ENCODE peak calls at places on chromosomes 6 and 20, in five cellular contexts. D, W, Q, J and B are unnamed samples.

GRCh38 chr6:12097791-12098190 is 85.7 kb downstream of the HIVEP1 start:
- DNase-seq in W (no peak), D (no peak), J (no peak), Q (peak; percentile 23), B (no peak)

GRCh38 chr6:44681782-44682181 is 294.3 kb downstream of the CDC5L start:
- DNase-seq in J (no peak), D (no peak), Q (no peak), W (no peak), B (no peak)

GRCh38 chr6:149484733-149485700 is at the start of gene ZC3H12D:
- DNase-seq in W (no peak), Q (no peak), D (no peak), J (peak; percentile 15), B (no peak)

GRCh38 chr20:8646716-8647115 is 422.2 kb upstream of the PLCB4 start:
- DNase-seq in Q (peak; percentile 43), W (no peak), D (no peak), J (no peak), B (peak; percentile 75)

GRCh38 chr6:163600331-163600730 is 185.8 kb downstream of the QKI start:
- DNase-seq in W (no peak), J (no peak), D (no peak), Q (no peak), B (no peak)

GRCh38 chr6:147905721-147906120 is 397.2 kb downstream of the SAMD5 start:
- DNase-seq in W (no peak), Q (no peak), D (no peak), J (no peak), B (no peak)

GRCh38 chr6:167849846-167850459 is 23.2 kb downstream of the AFDN start:
- DNase-seq in D (no peak), J (peak; percentile 94), W (no peak), Q (no peak), B (peak; percentile 80)

GRCh38 chr20:62893700-62894099 is 32.1 kb upstream of the TCFL5 start:
- DNase-seq in Q (no peak), W (no peak), D (no peak), J (no peak), B (no peak)

GRCh38 chr6:31083742-31084354 is 28.5 kb downstream of the C6orf15 start:
- DNase-seq in W (no peak), D (no peak), Q (peak; percentile 67), J (no peak), B (no peak)

GRCh38 chr6:81241717-81242116 is 510.8 kb downstream of the TENT5A start:
- DNase-seq in J (no peak), D (no peak), Q (no peak), W (no peak), B (no peak)

GRCh38 chr20:46879386-46879785 is 15.3 kb upstream of the EYA2 start:
- DNase-seq in J (no peak), D (no peak), W (no peak), Q (no peak), B (no peak)

GRCh38 chr6:169293196-169293595 is 39.5 kb upstream of the THBS2 start:
- DNase-seq in J (no peak), D (no peak), Q (no peak), W (no peak), B (no peak)